ENCODE peak calls at places on chromosomes 4 and X, in ten cellular contexts. G is stimulated activated CD4-positive, alpha-beta T cell treated with anti-CD3 and anti-CD28 coated beads, Interleukin-2, amount 100 ng/mL, for 48 hours; Q is NCI-H446 treated with DMSO at 0.1 percent for 48 hours; K is nephron progenitor cell; P is hippocampal formation; L is neural progenitor cell; H is mucosa of gallbladder; Y is HTR-8/SVneo; A is stimulated activated CD8-positive, alpha-beta memory T cell treated with anti-CD3 and anti-CD28 coated beads, Interleukin-4, amount 100 ng/mL, for 24 hours; T is HFFc6. N is an unnamed sample.

GRCh38 chrX:18707442-18708049 is at the start of gene PPEF1:
- DNase-seq in A (no peak), P (no peak), H (no peak), Y (no peak), G (no peak), L (no peak), Q (no peak), T (no peak), K (no peak), N (no peak)

GRCh38 chr4:24244663-24245519 is 339.5 kb downstream of the DHX15 start:
- DNase-seq in G (no peak), Y (no peak), K (peak), H (no peak), L (peak), A (no peak), T (no peak), P (peak), Q (no peak), N (no peak)

GRCh38 chr4:150367326-150367725 is 214.6 kb upstream of the MAB21L2 start:
- DNase-seq in H (no peak), Y (no peak), K (no peak), T (no peak), L (peak), P (no peak), G (no peak), A (no peak), Q (no peak), N (no peak)

GRCh38 chr4:141036786-141037185 is 96.5 kb downstream of the RNF150 start:
- DNase-seq in L (no peak), H (no peak), P (no peak), G (no peak), Y (no peak), A (no peak), Q (peak), T (peak), K (no peak), N (no peak)

GRCh38 chr4:15158410-15159091 is 156.3 kb downstream of the CPEB2 start:
- DNase-seq in T (no peak), Q (no peak), A (no peak), Y (no peak), H (no peak), L (peak), K (no peak), P (no peak), G (no peak), N (no peak)

GRCh38 chrX:124406294-124407013 is 60.1 kb downstream of the SH2D1A start:
- DNase-seq in G (peak), P (no peak), T (peak), A (peak), Q (peak), L (peak), K (peak), H (peak), Y (peak), N (peak)

GRCh38 chr4:74161676-74162450 is 3.9 kb downstream of the MTHFD2L start:
- DNase-seq in L (peak), Q (no peak), T (peak), G (no peak), K (no peak), P (no peak), A (no peak), Y (no peak), H (no peak), N (no peak)

GRCh38 chr4:6123976-6124375 is 76.4 kb downstream of the JAKMIP1 start:
- DNase-seq in K (no peak), T (no peak), L (no peak), A (no peak), Y (no peak), H (no peak), G (no peak), P (no peak), Q (no peak), N (no peak)

GRCh38 chr4:7911044-7911578 is 28.6 kb downstream of the AFAP1 start:
- DNase-seq in L (peak), T (peak), K (peak), G (no peak), H (no peak), A (no peak), P (no peak), Y (no peak), Q (no peak), N (no peak)

GRCh38 chrX:10044021-10044420 is 76.9 kb downstream of the CLDN34 start:
- DNase-seq in Q (no peak), P (no peak), K (no peak), H (no peak), G (no peak), T (no peak), A (no peak), L (no peak), Y (no peak), N (no peak)

GRCh38 chrX:65582450-65583082 is 48.0 kb upstream of the LAS1L start:
- DNase-seq in H (no peak), K (no peak), Y (no peak), G (no peak), Q (no peak), A (no peak), L (peak), P (no peak), T (no peak), N (no peak)

GRCh38 chrX:103488332-103488731 is 31.0 kb downstream of the RAB40A start:
- DNase-seq in T (no peak), A (no peak), L (peak), K (no peak), Q (no peak), H (no peak), P (no peak), G (no peak), Y (no peak), N (no peak)

N was measured in stimulated activated naive CD8-positive, alpha-beta T cell treated with anti-CD3 and anti-CD28 coated beads, Interleukin-15, Interleukin-2, amounts not matched to agents 100 U/mL and 50 U/mL, for 24 hours.